ENCODE peak calls at places on chromosomes 2 and 18, in six cellular contexts. One of them, this sample, is unnamed.

GRCh38 chr18:26448714-26449159 is 99.6 kb downstream of the KCTD1 start:
- DNase-seq in stimulated activated CD4-positive, alpha-beta T cell treated with anti-CD3 and anti-CD28 coated beads, TNF-alpha, amount 100 ng/mL, for 24 hours: no peak
- DNase-seq in ELF-1: no peak
- DNase-seq in SK-MEL-5: no peak
- DNase-seq in DMS53: no peak
- DNase-seq in WERI-Rb-1: no peak
- DNase-seq in this sample: no peak

GRCh38 chr18:58263733-58264469 is 219.9 kb downstream of the NEDD4L start:
- DNase-seq in WERI-Rb-1: no peak
- DNase-seq in SK-MEL-5: no peak
- DNase-seq in DMS53: no peak
- DNase-seq in ELF-1: no peak
- DNase-seq in stimulated activated CD4-positive, alpha-beta T cell treated with anti-CD3 and anti-CD28 coated beads, TNF-alpha, amount 100 ng/mL, for 24 hours: no peak
- DNase-seq in this sample: no peak

GRCh38 chr2:71458413-71459083 is 5.2 kb downstream of the DYSF start:
- DNase-seq in DMS53: peak
- DNase-seq in SK-MEL-5: no peak
- DNase-seq in WERI-Rb-1: no peak
- DNase-seq in ELF-1: peak
- DNase-seq in stimulated activated CD4-positive, alpha-beta T cell treated with anti-CD3 and anti-CD28 coated beads, TNF-alpha, amount 100 ng/mL, for 24 hours: no peak
- DNase-seq in this sample: no peak

GRCh38 chr2:211899871-211900482 is 638.6 kb downstream of the ERBB4 start:
- DNase-seq in WERI-Rb-1: no peak
- DNase-seq in stimulated activated CD4-positive, alpha-beta T cell treated with anti-CD3 and anti-CD28 coated beads, TNF-alpha, amount 100 ng/mL, for 24 hours: no peak
- DNase-seq in ELF-1: no peak
- DNase-seq in DMS53: no peak
- DNase-seq in SK-MEL-5: no peak
- DNase-seq in this sample: peak

GRCh38 chr2:12931211-12931844 is 214.6 kb downstream of the TRIB2 start:
- DNase-seq in stimulated activated CD4-positive, alpha-beta T cell treated with anti-CD3 and anti-CD28 coated beads, TNF-alpha, amount 100 ng/mL, for 24 hours: no peak
- DNase-seq in ELF-1: no peak
- DNase-seq in WERI-Rb-1: peak
- DNase-seq in DMS53: peak
- DNase-seq in SK-MEL-5: peak
- DNase-seq in this sample: peak

GRCh38 chr2:145321344-145321743 is 801.4 kb upstream of the ZEB2 start:
- DNase-seq in ELF-1: no peak
- DNase-seq in SK-MEL-5: no peak
- DNase-seq in DMS53: no peak
- DNase-seq in stimulated activated CD4-positive, alpha-beta T cell treated with anti-CD3 and anti-CD28 coated beads, TNF-alpha, amount 100 ng/mL, for 24 hours: no peak
- DNase-seq in WERI-Rb-1: no peak
- DNase-seq in this sample: no peak

GRCh38 chr2:121335294-121336290 is 50.6 kb upstream of the TFCP2L1 start:
- DNase-seq in DMS53: peak
- DNase-seq in SK-MEL-5: no peak
- DNase-seq in stimulated activated CD4-positive, alpha-beta T cell treated with anti-CD3 and anti-CD28 coated beads, TNF-alpha, amount 100 ng/mL, for 24 hours: no peak
- DNase-seq in ELF-1: no peak
- DNase-seq in WERI-Rb-1: no peak
- DNase-seq in this sample: peak

GRCh38 chr2:162153608-162154224 is 1.7 kb upstream of the GCG start:
- DNase-seq in WERI-Rb-1: peak
- DNase-seq in DMS53: peak
- DNase-seq in ELF-1: peak
- DNase-seq in stimulated activated CD4-positive, alpha-beta T cell treated with anti-CD3 and anti-CD28 coated beads, TNF-alpha, amount 100 ng/mL, for 24 hours: peak
- DNase-seq in SK-MEL-5: peak
- DNase-seq in this sample: peak

GRCh38 chr2:68736086-68736485 is 1.5 kb downstream of the ARHGAP25 start:
- DNase-seq in SK-MEL-5: no peak
- DNase-seq in WERI-Rb-1: no peak
- DNase-seq in ELF-1: no peak
- DNase-seq in DMS53: no peak
- DNase-seq in stimulated activated CD4-positive, alpha-beta T cell treated with anti-CD3 and anti-CD28 coated beads, TNF-alpha, amount 100 ng/mL, for 24 hours: no peak
- DNase-seq in this sample: peak

GRCh38 chr2:76210551-76210950 is 499.8 kb upstream of the GCFC2 start:
- DNase-seq in WERI-Rb-1: no peak
- DNase-seq in ELF-1: no peak
- DNase-seq in stimulated activated CD4-positive, alpha-beta T cell treated with anti-CD3 and anti-CD28 coated beads, TNF-alpha, amount 100 ng/mL, for 24 hours: no peak
- DNase-seq in DMS53: no peak
- DNase-seq in SK-MEL-5: no peak
- DNase-seq in this sample: no peak

GRCh38 chr2:207162319-207162718 is 3.4 kb downstream of the KLF7 start:
- DNase-seq in DMS53: no peak
- DNase-seq in WERI-Rb-1: no peak
- DNase-seq in SK-MEL-5: no peak
- DNase-seq in ELF-1: no peak
- DNase-seq in stimulated activated CD4-positive, alpha-beta T cell treated with anti-CD3 and anti-CD28 coated beads, TNF-alpha, amount 100 ng/mL, for 24 hours: no peak
- DNase-seq in this sample: peak

GRCh38 chr2:210445116-210445707 is 31.3 kb downstream of the LANCL1 start:
- DNase-seq in ELF-1: no peak
- DNase-seq in WERI-Rb-1: no peak
- DNase-seq in stimulated activated CD4-positive, alpha-beta T cell treated with anti-CD3 and anti-CD28 coated beads, TNF-alpha, amount 100 ng/mL, for 24 hours: no peak
- DNase-seq in DMS53: peak
- DNase-seq in SK-MEL-5: peak
- DNase-seq in this sample: peak

GRCh38 chr18:55869965-55870585 is 282.1 kb upstream of the TCF4 start:
- DNase-seq in WERI-Rb-1: no peak
- DNase-seq in ELF-1: no peak
- DNase-seq in SK-MEL-5: no peak
- DNase-seq in DMS53: no peak
- DNase-seq in stimulated activated CD4-positive, alpha-beta T cell treated with anti-CD3 and anti-CD28 coated beads, TNF-alpha, amount 100 ng/mL, for 24 hours: no peak
- DNase-seq in this sample: no peak

GRCh38 chr2:26061539-26061938 is 27.7 kb downstream of the RAB10 start:
- DNase-seq in DMS53: no peak
- DNase-seq in ELF-1: no peak
- DNase-seq in WERI-Rb-1: no peak
- DNase-seq in SK-MEL-5: no peak
- DNase-seq in stimulated activated CD4-positive, alpha-beta T cell treated with anti-CD3 and anti-CD28 coated beads, TNF-alpha, amount 100 ng/mL, for 24 hours: no peak
- DNase-seq in this sample: no peak

GRCh38 chr2:172344159-172344558 is 83.2 kb upstream of the ITGA6 start:
- DNase-seq in DMS53: no peak
- DNase-seq in ELF-1: no peak
- DNase-seq in WERI-Rb-1: no peak
- DNase-seq in stimulated activated CD4-positive, alpha-beta T cell treated with anti-CD3 and anti-CD28 coated beads, TNF-alpha, amount 100 ng/mL, for 24 hours: no peak
- DNase-seq in SK-MEL-5: no peak
- DNase-seq in this sample: no peak

GRCh38 chr2:177445223-177445622 is 52.6 kb downstream of the AGPS start:
- DNase-seq in SK-MEL-5: no peak
- DNase-seq in stimulated activated CD4-positive, alpha-beta T cell treated with anti-CD3 and anti-CD28 coated beads, TNF-alpha, amount 100 ng/mL, for 24 hours: no peak
- DNase-seq in ELF-1: no peak
- DNase-seq in WERI-Rb-1: no peak
- DNase-seq in DMS53: no peak
- DNase-seq in this sample: no peak

GRCh38 chr2:129191530-129191929 is 787.9 kb upstream of the RAB6C start:
- DNase-seq in ELF-1: peak
- DNase-seq in WERI-Rb-1: no peak
- DNase-seq in SK-MEL-5: no peak
- DNase-seq in DMS53: no peak
- DNase-seq in stimulated activated CD4-positive, alpha-beta T cell treated with anti-CD3 and anti-CD28 coated beads, TNF-alpha, amount 100 ng/mL, for 24 hours: no peak
- DNase-seq in this sample: no peak

GRCh38 chr2:235644191-235644590 is 150.3 kb downstream of the AGAP1 start:
- DNase-seq in WERI-Rb-1: no peak
- DNase-seq in SK-MEL-5: no peak
- DNase-seq in ELF-1: no peak
- DNase-seq in DMS53: no peak
- DNase-seq in stimulated activated CD4-positive, alpha-beta T cell treated with anti-CD3 and anti-CD28 coated beads, TNF-alpha, amount 100 ng/mL, for 24 hours: no peak
- DNase-seq in this sample: no peak

GRCh38 chr2:169073211-169073971 is 4.0 kb downstream of the DHRS9 start:
- DNase-seq in DMS53: no peak
- DNase-seq in WERI-Rb-1: no peak
- DNase-seq in stimulated activated CD4-positive, alpha-beta T cell treated with anti-CD3 and anti-CD28 coated beads, TNF-alpha, amount 100 ng/mL, for 24 hours: no peak
- DNase-seq in SK-MEL-5: no peak
- DNase-seq in ELF-1: no peak
- DNase-seq in this sample: no peak

GRCh38 chr18:57023483-57023882 is 123.4 kb upstream of the BOD1L2 start:
- DNase-seq in ELF-1: no peak
- DNase-seq in WERI-Rb-1: no peak
- DNase-seq in stimulated activated CD4-positive, alpha-beta T cell treated with anti-CD3 and anti-CD28 coated beads, TNF-alpha, amount 100 ng/mL, for 24 hours: no peak
- DNase-seq in DMS53: no peak
- DNase-seq in SK-MEL-5: no peak
- DNase-seq in this sample: no peak

GRCh38 chr2:241156997-241157441 is 6.8 kb downstream of the PPP1R7 start:
- DNase-seq in DMS53: no peak
- DNase-seq in stimulated activated CD4-positive, alpha-beta T cell treated with anti-CD3 and anti-CD28 coated beads, TNF-alpha, amount 100 ng/mL, for 24 hours: no peak
- DNase-seq in WERI-Rb-1: no peak
- DNase-seq in SK-MEL-5: no peak
- DNase-seq in ELF-1: peak
- DNase-seq in this sample: peak

This sample was measured in NCI-H69.